ENCODE peak calls at places on chromosomes 2 and 18, in eight cellular contexts. One of them, this sample, is unnamed.

GRCh38 chr2:238927746-238928519 is 80.0 kb downstream of the TWIST2 start:
- DNase-seq in progenitor cell of endocrine pancreas: no peak
- DNase-seq in AG20443: no peak
- DNase-seq in NCI-H1105 treated with DMSO at 0.1 percent for 48 hours: no peak
- DNase-seq in epithelial cell of prostate: no peak
- DNase-seq in K562: no peak
- DNase-seq in stimulated activated CD4-positive, alpha-beta T cell treated with anti-CD3 and anti-CD28 coated beads, Interleukin-12 subunit alpha, Interleukin-12 subunit beta, amount 100 ng/mL, for 4 hours: no peak
- DNase-seq in iPS DF 19.7: no peak
- DNase-seq in this sample: no peak

GRCh38 chr2:191319181-191319580 is 74.0 kb downstream of the MYO1B start:
- DNase-seq in iPS DF 19.7: no peak
- DNase-seq in AG20443: peak
- DNase-seq in K562: no peak
- DNase-seq in epithelial cell of prostate: no peak
- DNase-seq in stimulated activated CD4-positive, alpha-beta T cell treated with anti-CD3 and anti-CD28 coated beads, Interleukin-12 subunit alpha, Interleukin-12 subunit beta, amount 100 ng/mL, for 4 hours: no peak
- DNase-seq in NCI-H1105 treated with DMSO at 0.1 percent for 48 hours: no peak
- DNase-seq in progenitor cell of endocrine pancreas: no peak
- DNase-seq in this sample: no peak

GRCh38 chr2:99657691-99658258 is 168.0 kb upstream of the REV1 start:
- DNase-seq in epithelial cell of prostate: no peak
- DNase-seq in NCI-H1105 treated with DMSO at 0.1 percent for 48 hours: no peak
- DNase-seq in stimulated activated CD4-positive, alpha-beta T cell treated with anti-CD3 and anti-CD28 coated beads, Interleukin-12 subunit alpha, Interleukin-12 subunit beta, amount 100 ng/mL, for 4 hours: no peak
- DNase-seq in iPS DF 19.7: no peak
- DNase-seq in AG20443: no peak
- DNase-seq in K562: no peak
- DNase-seq in progenitor cell of endocrine pancreas: no peak
- DNase-seq in this sample: no peak

GRCh38 chr2:28612131-28612812 is 116.4 kb downstream of the PLB1 start:
- DNase-seq in iPS DF 19.7: no peak
- DNase-seq in NCI-H1105 treated with DMSO at 0.1 percent for 48 hours: no peak
- DNase-seq in AG20443: no peak
- DNase-seq in epithelial cell of prostate: no peak
- DNase-seq in K562: no peak
- DNase-seq in stimulated activated CD4-positive, alpha-beta T cell treated with anti-CD3 and anti-CD28 coated beads, Interleukin-12 subunit alpha, Interleukin-12 subunit beta, amount 100 ng/mL, for 4 hours: no peak
- DNase-seq in progenitor cell of endocrine pancreas: no peak
- DNase-seq in this sample: no peak

GRCh38 chr18:8403713-8404112 is 205.5 kb upstream of the RAB12 start:
- DNase-seq in NCI-H1105 treated with DMSO at 0.1 percent for 48 hours: no peak
- DNase-seq in progenitor cell of endocrine pancreas: no peak
- DNase-seq in stimulated activated CD4-positive, alpha-beta T cell treated with anti-CD3 and anti-CD28 coated beads, Interleukin-12 subunit alpha, Interleukin-12 subunit beta, amount 100 ng/mL, for 4 hours: no peak
- DNase-seq in K562: no peak
- DNase-seq in AG20443: no peak
- DNase-seq in iPS DF 19.7: no peak
- DNase-seq in epithelial cell of prostate: no peak
- DNase-seq in this sample: no peak

GRCh38 chr18:49023281-49023937 is 72.6 kb upstream of the SMAD7 start:
- DNase-seq in progenitor cell of endocrine pancreas: no peak
- DNase-seq in epithelial cell of prostate: no peak
- DNase-seq in K562: no peak
- DNase-seq in stimulated activated CD4-positive, alpha-beta T cell treated with anti-CD3 and anti-CD28 coated beads, Interleukin-12 subunit alpha, Interleukin-12 subunit beta, amount 100 ng/mL, for 4 hours: no peak
- DNase-seq in iPS DF 19.7: no peak
- DNase-seq in NCI-H1105 treated with DMSO at 0.1 percent for 48 hours: no peak
- DNase-seq in AG20443: no peak
- DNase-seq in this sample: no peak

GRCh38 chr2:118982039-118982438 is 40.0 kb downstream of the MARCO start:
- DNase-seq in K562: no peak
- DNase-seq in AG20443: no peak
- DNase-seq in stimulated activated CD4-positive, alpha-beta T cell treated with anti-CD3 and anti-CD28 coated beads, Interleukin-12 subunit alpha, Interleukin-12 subunit beta, amount 100 ng/mL, for 4 hours: no peak
- DNase-seq in progenitor cell of endocrine pancreas: no peak
- DNase-seq in epithelial cell of prostate: no peak
- DNase-seq in iPS DF 19.7: no peak
- DNase-seq in NCI-H1105 treated with DMSO at 0.1 percent for 48 hours: no peak
- DNase-seq in this sample: no peak

GRCh38 chr2:54065411-54065810 is 50.0 kb upstream of the ACYP2 start:
- DNase-seq in AG20443: peak
- DNase-seq in iPS DF 19.7: no peak
- DNase-seq in K562: no peak
- DNase-seq in progenitor cell of endocrine pancreas: no peak
- DNase-seq in NCI-H1105 treated with DMSO at 0.1 percent for 48 hours: no peak
- DNase-seq in stimulated activated CD4-positive, alpha-beta T cell treated with anti-CD3 and anti-CD28 coated beads, Interleukin-12 subunit alpha, Interleukin-12 subunit beta, amount 100 ng/mL, for 4 hours: no peak
- DNase-seq in epithelial cell of prostate: peak
- DNase-seq in this sample: no peak

GRCh38 chr2:58604096-58604495 is 363.0 kb upstream of the FANCL start:
- DNase-seq in NCI-H1105 treated with DMSO at 0.1 percent for 48 hours: no peak
- DNase-seq in AG20443: peak
- DNase-seq in stimulated activated CD4-positive, alpha-beta T cell treated with anti-CD3 and anti-CD28 coated beads, Interleukin-12 subunit alpha, Interleukin-12 subunit beta, amount 100 ng/mL, for 4 hours: no peak
- DNase-seq in iPS DF 19.7: no peak
- DNase-seq in progenitor cell of endocrine pancreas: no peak
- DNase-seq in K562: no peak
- DNase-seq in epithelial cell of prostate: no peak
- DNase-seq in this sample: no peak

GRCh38 chr2:173053043-173053699 is 22.5 kb upstream of the MAP3K20 start:
- DNase-seq in AG20443: no peak
- DNase-seq in progenitor cell of endocrine pancreas: no peak
- DNase-seq in K562: no peak
- DNase-seq in epithelial cell of prostate: no peak
- DNase-seq in iPS DF 19.7: no peak
- DNase-seq in stimulated activated CD4-positive, alpha-beta T cell treated with anti-CD3 and anti-CD28 coated beads, Interleukin-12 subunit alpha, Interleukin-12 subunit beta, amount 100 ng/mL, for 4 hours: no peak
- DNase-seq in NCI-H1105 treated with DMSO at 0.1 percent for 48 hours: no peak
- DNase-seq in this sample: no peak

GRCh38 chr2:190841707-190842505 is 38.7 kb upstream of the GLS start:
- DNase-seq in epithelial cell of prostate: no peak
- DNase-seq in stimulated activated CD4-positive, alpha-beta T cell treated with anti-CD3 and anti-CD28 coated beads, Interleukin-12 subunit alpha, Interleukin-12 subunit beta, amount 100 ng/mL, for 4 hours: no peak
- DNase-seq in NCI-H1105 treated with DMSO at 0.1 percent for 48 hours: no peak
- DNase-seq in AG20443: peak
- DNase-seq in progenitor cell of endocrine pancreas: no peak
- DNase-seq in iPS DF 19.7: no peak
- DNase-seq in K562: no peak
- DNase-seq in this sample: no peak

GRCh38 chr2:160252278-160252887 is 52.3 kb upstream of the ITGB6 start:
- DNase-seq in epithelial cell of prostate: no peak
- DNase-seq in progenitor cell of endocrine pancreas: no peak
- DNase-seq in AG20443: peak
- DNase-seq in NCI-H1105 treated with DMSO at 0.1 percent for 48 hours: peak
- DNase-seq in K562: peak
- DNase-seq in stimulated activated CD4-positive, alpha-beta T cell treated with anti-CD3 and anti-CD28 coated beads, Interleukin-12 subunit alpha, Interleukin-12 subunit beta, amount 100 ng/mL, for 4 hours: no peak
- DNase-seq in iPS DF 19.7: no peak
- DNase-seq in this sample: no peak

GRCh38 chr2:48131503-48132293 is 225.4 kb upstream of the FBXO11 start:
- DNase-seq in progenitor cell of endocrine pancreas: no peak
- DNase-seq in NCI-H1105 treated with DMSO at 0.1 percent for 48 hours: no peak
- DNase-seq in stimulated activated CD4-positive, alpha-beta T cell treated with anti-CD3 and anti-CD28 coated beads, Interleukin-12 subunit alpha, Interleukin-12 subunit beta, amount 100 ng/mL, for 4 hours: no peak
- DNase-seq in K562: no peak
- DNase-seq in epithelial cell of prostate: no peak
- DNase-seq in iPS DF 19.7: no peak
- DNase-seq in AG20443: peak
- DNase-seq in this sample: no peak

GRCh38 chr2:205758051-205758450 is 75.8 kb downstream of the NRP2 start:
- DNase-seq in epithelial cell of prostate: no peak
- DNase-seq in stimulated activated CD4-positive, alpha-beta T cell treated with anti-CD3 and anti-CD28 coated beads, Interleukin-12 subunit alpha, Interleukin-12 subunit beta, amount 100 ng/mL, for 4 hours: no peak
- DNase-seq in iPS DF 19.7: no peak
- DNase-seq in AG20443: peak
- DNase-seq in progenitor cell of endocrine pancreas: no peak
- DNase-seq in K562: no peak
- DNase-seq in NCI-H1105 treated with DMSO at 0.1 percent for 48 hours: no peak
- DNase-seq in this sample: no peak

GRCh38 chr18:51622676-51623075 is 425.2 kb upstream of the MEX3C start:
- DNase-seq in AG20443: no peak
- DNase-seq in stimulated activated CD4-positive, alpha-beta T cell treated with anti-CD3 and anti-CD28 coated beads, Interleukin-12 subunit alpha, Interleukin-12 subunit beta, amount 100 ng/mL, for 4 hours: no peak
- DNase-seq in iPS DF 19.7: no peak
- DNase-seq in NCI-H1105 treated with DMSO at 0.1 percent for 48 hours: peak
- DNase-seq in progenitor cell of endocrine pancreas: no peak
- DNase-seq in epithelial cell of prostate: no peak
- DNase-seq in K562: no peak
- DNase-seq in this sample: no peak

GRCh38 chr2:60759654-60760053 is 3.6 kb downstream of the PAPOLG start:
- DNase-seq in epithelial cell of prostate: no peak
- DNase-seq in iPS DF 19.7: no peak
- DNase-seq in K562: no peak
- DNase-seq in progenitor cell of endocrine pancreas: no peak
- DNase-seq in stimulated activated CD4-positive, alpha-beta T cell treated with anti-CD3 and anti-CD28 coated beads, Interleukin-12 subunit alpha, Interleukin-12 subunit beta, amount 100 ng/mL, for 4 hours: no peak
- DNase-seq in NCI-H1105 treated with DMSO at 0.1 percent for 48 hours: peak
- DNase-seq in AG20443: no peak
- DNase-seq in this sample: no peak

GRCh38 chr2:144518744-144519596 is 949 bp downstream of the ZEB2 start:
- DNase-seq in K562: no peak
- DNase-seq in progenitor cell of endocrine pancreas: no peak
- DNase-seq in stimulated activated CD4-positive, alpha-beta T cell treated with anti-CD3 and anti-CD28 coated beads, Interleukin-12 subunit alpha, Interleukin-12 subunit beta, amount 100 ng/mL, for 4 hours: no peak
- DNase-seq in iPS DF 19.7: no peak
- DNase-seq in epithelial cell of prostate: no peak
- DNase-seq in AG20443: no peak
- DNase-seq in NCI-H1105 treated with DMSO at 0.1 percent for 48 hours: no peak
- DNase-seq in this sample: no peak